ENCODE peak calls at places on chromosomes 2 and 18, in seven cellular contexts. L is NCI-H345; H is stimulated activated CD4-positive, alpha-beta T cell treated with anti-CD3 and anti-CD28 coated beads, Interleukin-4, amount 100 ng/mL, for 48 hours; O is right lobe of liver; Q is progenitor cell of endocrine pancreas; F is activated CD8-positive, alpha-beta memory T cell treated with anti-CD3 and anti-CD28 coated beads for 4 hours; Z is HTR-8/SVneo. C is an unnamed sample.

GRCh38 chr2:169528271-169528701 is 18.8 kb downstream of the KLHL41 start:
- DNase-seq in F (peak; percentile 44), L (peak; percentile 57), Z (peak; percentile 44), Q (peak; percentile 36), O (no peak), H (peak; percentile 68), C (no peak)

GRCh38 chr18:58044370-58045264 is 591 bp downstream of the NEDD4L start:
- DNase-seq in Z (peak; percentile 34), Q (peak; percentile 42), F (no peak), L (peak; percentile 52), O (peak; percentile 66), H (peak; percentile 27), C (no peak)

GRCh38 chr18:59229191-59229590 is 9.2 kb downstream of the GRP start:
- DNase-seq in Q (no peak), F (no peak), Z (no peak), H (no peak), L (no peak), O (no peak), C (no peak)

GRCh38 chr18:13446581-13447470 is 228.3 kb downstream of the LDLRAD4 start:
- DNase-seq in Q (no peak), H (peak; percentile 44), F (no peak), Z (no peak), O (no peak), L (peak; percentile 61), C (no peak)

GRCh38 chr2:197072533-197072932 is 146.0 kb upstream of the PGAP1 start:
- DNase-seq in Q (no peak), L (no peak), O (no peak), H (no peak), F (no peak), Z (no peak), C (no peak)

GRCh38 chr2:223669453-223670225 is 67.5 kb upstream of the SCG2 start:
- DNase-seq in Z (no peak), F (no peak), L (no peak), Q (no peak), O (no peak), H (no peak), C (no peak)

GRCh38 chr2:100064592-100065006 is 77.8 kb downstream of the AFF3 start:
- DNase-seq in O (no peak), Z (no peak), L (no peak), F (no peak), Q (no peak), H (no peak), C (no peak)

GRCh38 chr2:70986499-70987189 is 8.0 kb downstream of the TEX261 start:
- DNase-seq in O (no peak), H (no peak), F (no peak), Z (no peak), Q (no peak), L (no peak), C (no peak)

GRCh38 chr2:15851076-15851693 is 89.2 kb upstream of the MYCN start:
- DNase-seq in O (no peak), H (no peak), Q (no peak), F (no peak), L (no peak), Z (no peak), C (no peak)

GRCh38 chr2:37916512-37917082 is 8.5 kb upstream of the RMDN2 start:
- DNase-seq in Z (no peak), Q (no peak), O (no peak), L (no peak), H (no peak), F (no peak), C (no peak)

GRCh38 chr18:631560-631959 is 25.9 kb upstream of the TYMS start:
- DNase-seq in Z (no peak), Q (no peak), H (no peak), L (no peak), O (no peak), F (no peak), C (no peak)

GRCh38 chr18:41378628-41379027 is 576.4 kb upstream of the PIK3C3 start:
- DNase-seq in Z (peak; percentile 3), F (no peak), H (no peak), O (no peak), Q (no peak), L (peak; percentile 1), C (no peak)

GRCh38 chr2:74474899-74475298 is 2.4 kb upstream of the MRPL53 start:
- DNase-seq in F (no peak), O (no peak), Q (no peak), H (no peak), Z (no peak), L (no peak), C (no peak)

GRCh38 chr2:160214461-160215055 is 14.5 kb upstream of the ITGB6 start:
- DNase-seq in F (no peak), L (no peak), H (no peak), Z (peak; percentile 71), Q (no peak), O (no peak), C (peak; percentile 40)

GRCh38 chr2:26335231-26335630 is 10.7 kb upstream of the SELENOI start:
- DNase-seq in Q (no peak), H (no peak), Z (no peak), F (no peak), O (no peak), L (no peak), C (no peak)

GRCh38 chr2:158600155-158600802 is 143.5 kb downstream of the PKP4 start:
- DNase-seq in Z (peak; percentile 53), Q (no peak), L (no peak), F (no peak), O (no peak), H (no peak), C (no peak)

GRCh38 chr2:106076941-106077340 is 117.2 kb downstream of the UXS1 start:
- DNase-seq in H (no peak), Q (no peak), Z (no peak), O (no peak), F (no peak), L (no peak), C (no peak)

GRCh38 chr2:206143451-206143850 is 15.8 kb downstream of the NDUFS1 start:
- DNase-seq in O (no peak), Z (no peak), H (no peak), L (no peak), F (no peak), Q (no peak), C (no peak)

GRCh38 chr2:14583059-14583458 is 49.5 kb upstream of the LRATD1 start:
- DNase-seq in F (no peak), Q (no peak), H (no peak), O (no peak), Z (no peak), L (no peak), C (no peak)

GRCh38 chr2:85277416-85278158 is 50.2 kb downstream of the TGOLN2 start:
- DNase-seq in Z (no peak), F (no peak), O (no peak), L (no peak), H (no peak), Q (no peak), C (no peak)

GRCh38 chr2:165895974-165896373 is 57.6 kb downstream of the TTC21B start:
- DNase-seq in Q (no peak), F (no peak), Z (no peak), O (no peak), L (no peak), H (no peak), C (no peak)

GRCh38 chr2:65431417-65432226 is 777 bp downstream of the SPRED2 start:
- DNase-seq in Q (peak; percentile 28), Z (peak; percentile 24), O (peak; percentile 70), H (peak; percentile 15), F (no peak), L (peak; percentile 70), C (no peak)

GRCh38 chr2:118374974-118375745 is 286.9 kb downstream of the INSIG2 start:
- DNase-seq in O (no peak), H (no peak), F (no peak), Z (no peak), Q (no peak), L (no peak), C (no peak)

GRCh38 chr2:121955313-121956211 is 200.1 kb downstream of the TSN start:
- DNase-seq in F (no peak), L (peak; percentile 93), O (no peak), H (no peak), Z (no peak), Q (no peak), C (no peak)

GRCh38 chr18:21335927-21336488 is 94.0 kb downstream of the GREB1L start:
- DNase-seq in H (no peak), Q (no peak), Z (no peak), L (no peak), O (no peak), F (no peak), C (no peak)

C was measured in 8988T.